ENCODE peak calls at places on chromosomes 6 and 20, in seven cellular contexts. F is AG09309, Q is RWPE1, K is lung, Y is WTC11, R is choroid plexus epithelial cell, G is heart left ventricle. Z is an unnamed sample.

GRCh38 chr20:8291873-8292272 is 159.8 kb downstream of the PLCB1 start:
- DNase-seq in K (no peak), G (no peak), Y (no peak), F (no peak), Q (no peak), R (peak), Z (no peak)

GRCh38 chr6:5250451-5250850 is 10.3 kb downstream of the LYRM4 start:
- DNase-seq in Q (no peak), R (no peak), F (no peak), Y (no peak), K (no peak), G (no peak), Z (no peak)

GRCh38 chr6:119728220-119728750 is 378.7 kb upstream of the MAN1A1 start:
- DNase-seq in Q (no peak), R (no peak), Y (no peak), G (no peak), K (no peak), F (no peak), Z (no peak)

GRCh38 chr6:27862396-27863061 is 49.7 kb downstream of the OR2B2 start:
- DNase-seq in Q (no peak), Y (no peak), K (no peak), R (peak), G (no peak), F (no peak), Z (no peak)

GRCh38 chr6:126873351-126873750 is 245.1 kb upstream of the RSPO3 start:
- DNase-seq in Y (no peak), R (no peak), Q (no peak), G (no peak), F (no peak), K (no peak), Z (no peak)

GRCh38 chr6:125154184-125155135 is 887 bp downstream of the TPD52L1 start:
- DNase-seq in F (no peak), R (peak), Y (peak), G (peak), Q (peak), K (peak), Z (peak)

GRCh38 chr20:2327620-2328555 is 32.1 kb downstream of the TGM3 start:
- DNase-seq in Q (no peak), F (no peak), Y (no peak), R (no peak), G (no peak), K (no peak), Z (no peak)

GRCh38 chr6:322940-323729 is 30.8 kb downstream of the DUSP22 start:
- DNase-seq in K (no peak), R (no peak), Y (no peak), G (no peak), F (no peak), Q (no peak), Z (no peak)

GRCh38 chr6:33620584-33621395 is at the start of gene ITPR3:
- DNase-seq in K (peak), F (peak), R (peak), G (peak), Y (no peak), Q (peak), Z (no peak)

GRCh38 chr6:319177-320131 is 27.2 kb downstream of the DUSP22 start:
- DNase-seq in Y (no peak), G (no peak), F (no peak), Q (no peak), K (no peak), R (no peak), Z (no peak)

GRCh38 chr6:70954750-70955149 is 2.1 kb downstream of the B3GAT2 start:
- DNase-seq in Y (peak), Q (no peak), G (no peak), R (no peak), K (no peak), F (no peak), Z (no peak)

GRCh38 chr6:16623733-16624132 is 137.5 kb downstream of the ATXN1 start:
- DNase-seq in Q (no peak), F (no peak), Y (no peak), R (no peak), G (no peak), K (no peak), Z (no peak)

GRCh38 chr6:69907981-69908498 is 41.7 kb downstream of the COL19A1 start:
- DNase-seq in Y (no peak), G (no peak), R (peak), K (no peak), Q (no peak), F (no peak), Z (no peak)

GRCh38 chr6:7052441-7052936 is 55.3 kb upstream of the RREB1 start:
- DNase-seq in R (peak), G (peak), F (peak), K (peak), Y (peak), Q (no peak), Z (peak)

GRCh38 chr6:152723398-152723797 is 25.7 kb downstream of the MYCT1 start:
- DNase-seq in G (no peak), Q (no peak), R (peak), Y (no peak), F (peak), K (no peak), Z (peak)

GRCh38 chr20:45611054-45611453 is 18.5 kb upstream of the WFDC10A start:
- DNase-seq in K (no peak), G (no peak), Q (peak), Y (no peak), R (peak), F (peak), Z (no peak)

GRCh38 chr6:160121558-160121957 is at the start of gene SLC22A1:
- DNase-seq in G (no peak), R (no peak), Y (no peak), K (no peak), Q (no peak), F (no peak), Z (no peak)

GRCh38 chr20:35215066-35215956 is 11.2 kb upstream of the MMP24 start:
- DNase-seq in F (no peak), G (no peak), R (peak), Q (peak), K (no peak), Y (no peak), Z (no peak)

GRCh38 chr6:85464260-85464644 is 14.4 kb downstream of the NT5E start:
- DNase-seq in R (peak), F (peak), K (no peak), Y (no peak), G (no peak), Q (peak), Z (no peak)

GRCh38 chr6:139153876-139154275 is 19.0 kb downstream of the HECA start:
- DNase-seq in F (no peak), G (no peak), R (peak), Y (no peak), Q (no peak), K (no peak), Z (no peak)

GRCh38 chr20:24579475-24579874 is 110.0 kb downstream of the SYNDIG1 start:
- DNase-seq in F (no peak), Y (no peak), Q (no peak), K (no peak), G (no peak), R (no peak), Z (no peak)

GRCh38 chr20:24577271-24577909 is 108.0 kb downstream of the SYNDIG1 start:
- DNase-seq in F (no peak), Y (no peak), G (no peak), Q (no peak), K (no peak), R (no peak), Z (no peak)

GRCh38 chr20:24580006-24580405 is 110.6 kb downstream of the SYNDIG1 start:
- DNase-seq in G (no peak), F (no peak), R (no peak), K (no peak), Q (no peak), Y (no peak), Z (no peak)

GRCh38 chr20:24579016-24579415 is 109.6 kb downstream of the SYNDIG1 start:
- DNase-seq in K (no peak), Y (no peak), G (no peak), Q (no peak), F (no peak), R (no peak), Z (no peak)

GRCh38 chr20:24578605-24579004 is 109.2 kb downstream of the SYNDIG1 start:
- DNase-seq in R (no peak), G (no peak), Y (no peak), F (no peak), K (no peak), Q (no peak), Z (peak)
- TF ChIP-seq CTCF in R (no peak), G (no peak), Y (no peak), F (no peak), K (no peak), Q (no peak), Z (no peak)

DNA sequence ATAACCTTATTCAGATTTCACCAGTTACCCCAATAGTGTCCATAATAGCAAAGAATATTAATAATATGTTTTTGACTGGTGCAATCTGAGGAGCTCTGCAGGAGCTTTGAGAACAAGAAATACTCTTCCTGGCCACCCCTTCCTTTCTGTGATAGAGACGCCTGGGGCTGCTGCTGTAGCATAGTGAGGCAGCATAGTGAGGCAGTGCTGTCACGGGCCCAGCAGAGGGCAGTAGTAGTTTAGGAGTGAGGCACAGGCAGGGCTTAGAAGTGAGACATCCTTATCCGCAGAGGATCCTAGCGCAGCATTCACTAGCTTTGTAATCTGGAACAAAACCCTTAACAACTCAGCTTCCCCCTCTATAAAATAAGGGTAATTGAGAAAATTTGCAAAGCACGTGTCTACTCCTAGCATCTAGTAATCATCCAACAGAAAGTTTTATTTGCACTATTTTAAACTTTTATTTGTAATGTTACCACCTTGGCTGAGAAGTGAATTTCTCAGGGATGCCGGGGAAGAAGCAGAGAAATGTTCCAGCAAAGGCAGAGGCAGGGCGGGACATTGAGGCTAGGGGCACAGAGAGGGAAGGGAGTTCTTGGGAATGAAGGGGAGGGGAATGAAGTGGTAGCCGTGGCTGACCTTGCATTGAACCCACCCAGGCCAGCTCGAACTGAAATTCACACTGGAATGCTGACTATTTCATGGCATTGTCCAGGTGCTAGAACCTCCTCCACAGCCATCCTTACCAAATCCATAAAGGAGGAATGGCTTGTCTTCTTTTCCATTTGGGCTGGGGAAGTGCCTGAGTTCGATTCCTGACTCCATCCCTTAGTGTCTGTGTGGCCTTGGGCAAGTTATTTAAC is 78.8 kb downstream of the CDS2 start:
- DNase-seq in K (peak), R (peak), G (peak), F (peak), Q (peak), Y (peak), Z (peak)
- TF ChIP-seq CTCF in K (peak), R (peak), G (peak), F (peak), Q (peak), Y (peak), Z (peak)

GRCh38 chr6:48426636-48427035 is 315.6 kb upstream of the PTCHD4 start:
- DNase-seq in R (peak), Y (no peak), K (no peak), F (peak), Q (no peak), G (no peak), Z (no peak)
- TF ChIP-seq CTCF in R (no peak), Y (no peak), K (no peak), F (no peak), Q (no peak), G (no peak), Z (no peak)

GRCh38 chr6:104711371-104711770 is 148.3 kb downstream of the HACE1 start:
- DNase-seq in Y (no peak), G (no peak), F (peak), Q (peak), K (peak), R (peak), Z (no peak)
- TF ChIP-seq CTCF in Y (no peak), G (no peak), F (no peak), Q (no peak), K (no peak), R (no peak), Z (no peak)

DNA sequence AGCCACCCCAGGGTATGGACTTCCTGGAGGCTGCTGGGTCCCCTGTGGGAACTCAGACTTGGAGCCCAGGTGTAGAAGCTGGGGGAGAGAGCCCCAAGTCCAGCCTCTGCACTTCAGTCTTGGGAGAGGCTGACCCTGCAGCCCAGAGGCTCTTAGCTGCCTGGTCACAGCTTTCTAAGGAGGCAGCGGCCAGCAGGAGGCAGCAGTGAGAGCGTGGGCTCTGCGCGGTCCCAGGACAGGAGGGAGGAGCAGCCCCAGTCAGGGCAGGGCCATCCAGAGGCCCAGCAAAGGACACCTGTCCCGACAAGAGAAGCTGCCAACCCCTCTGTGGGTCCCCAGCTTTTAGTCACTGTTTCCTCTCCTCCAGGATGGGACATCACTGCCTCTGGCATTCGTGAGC is 9.4 kb downstream of the TREML2 start:
- DNase-seq in R (peak), Y (peak), Q (no peak), G (no peak), F (no peak), K (no peak), Z (peak)
- TF ChIP-seq CTCF in R (peak), Y (peak), Q (no peak), G (peak), F (peak), K (no peak), Z (peak)